ENCODE peak calls at places on chromosome 15, in six cellular contexts. X is tibial nerve, Y is stomach, J is uterus, S is K562, A is HCT116. W is an unnamed sample. For H3K36me3 and H3K4me1, the result is how much of the 10 kb centered on the place peaks cover.

GRCh38 chr15:85479071-85479647 is 98.8 kb downstream of the AKAP13 start:
- DNase-seq in X (no peak), Y (no peak), J (no peak), S (no peak), A (no peak), W (no peak)

GRCh38 chr15:25954398-25954797 is 91.3 kb upstream of the ATP10A start:
- DNase-seq in X (no peak), Y (no peak), J (no peak), S (no peak), A (no peak), W (no peak)

GRCh38 chr15:39613271-39613670 is 32.4 kb downstream of the THBS1 start:
- DNase-seq in X (no peak), Y (no peak), J (no peak), S (no peak), A (no peak), W (no peak)

GRCh38 chr15:80674245-80674614 is 20.9 kb upstream of the ABHD17C start:
- DNase-seq in X (no peak), Y (no peak), J (no peak), S (no peak), A (no peak), W (no peak)

GRCh38 chr15:100966997-100967396 is 47.8 kb downstream of the LRRK1 start:
- DNase-seq in X (no peak), Y (no peak), J (no peak), S (no peak), A (no peak), W (no peak)

GRCh38 chr15:60804551-60804950 is 325.6 kb upstream of the ICE2 start:
- DNase-seq in X (no peak), Y (no peak), J (no peak), S (no peak), A (no peak), W (no peak)

GRCh38 chr15:72160846-72161245 is 36.7 kb downstream of the GRAMD2A start:
- DNase-seq in X (no peak), Y (no peak), J (no peak), S (no peak), A (no peak), W (no peak)

GRCh38 chr15:55253580-55253979 is 36.0 kb downstream of the RAB27A start:
- DNase-seq in X (no peak), Y (no peak), J (no peak), S (no peak), A (no peak), W (no peak)

GRCh38 chr15:94924057-94924456 is 692.7 kb downstream of the MCTP2 start:
- DNase-seq in X (no peak), Y (no peak), J (no peak), S (no peak), A (no peak), W (no peak)

GRCh38 chr15:95857124-95857757 is 473.3 kb upstream of the NR2F2 start:
- DNase-seq in X (no peak), Y (no peak), J (no peak), S (no peak), A (no peak), W (no peak)

GRCh38 chr15:80558631-80559319 is 136.3 kb upstream of the ABHD17C start:
- DNase-seq in X (no peak), Y (no peak), J (no peak), S (no peak), A (no peak), W (no peak)

GRCh38 chr15:23897091-23897490 is 210.0 kb upstream of the NDN start:
- DNase-seq in X (no peak), Y (no peak), J (no peak), S (no peak), A (no peak), W (no peak)

GRCh38 chr15:53534105-53534839 is 225.2 kb downstream of the WDR72 start:
- DNase-seq in X (no peak), Y (no peak), J (no peak), S (no peak), A (no peak), W (no peak)

GRCh38 chr15:95262866-95263564 is 1031.7 kb downstream of the MCTP2 start:
- DNase-seq in X (no peak), Y (no peak), J (no peak), S (no peak), A (no peak), W (no peak)

GRCh38 chr15:96412919-96413231 is 82.4 kb downstream of the NR2F2 start:
- DNase-seq in X (no peak), Y (no peak), J (no peak), S (no peak), A (no peak), W (no peak)

GRCh38 chr15:77897896-77898406 is 179.6 kb downstream of the TBC1D2B start:
- DNase-seq in X (no peak), Y (no peak), J (no peak), S (no peak), A (no peak), W (no peak)

GRCh38 chr15:70523192-70523591 is 240.2 kb downstream of the UACA start:
- DNase-seq in X (no peak), Y (no peak), J (no peak), S (no peak), A (no peak), W (no peak)

GRCh38 chr15:49215768-49216739 is 46.0 kb downstream of the GALK2 start:
- DNase-seq in X (no peak), Y (peak), J (no peak), S (no peak), A (peak), W (peak)

GRCh38 chr15:51580982-51581381 is 41.6 kb downstream of the DMXL2 start:
- DNase-seq in X (no peak), Y (no peak), J (no peak), S (peak), A (no peak), W (no peak)

GRCh38 chr15:51576911-51577500 is 45.6 kb downstream of the DMXL2 start:
- DNase-seq in X (peak), Y (no peak), J (no peak), S (peak), A (no peak), W (peak)

GRCh38 chr15:51577907-51578306 is 44.7 kb downstream of the DMXL2 start:
- DNase-seq in X (no peak), Y (no peak), J (no peak), S (peak), A (no peak), W (no peak)

GRCh38 chr15:51579012-51579411 is 43.6 kb downstream of the DMXL2 start:
- DNase-seq in X (no peak), Y (no peak), J (no peak), S (no peak), A (no peak), W (no peak)

DNA sequence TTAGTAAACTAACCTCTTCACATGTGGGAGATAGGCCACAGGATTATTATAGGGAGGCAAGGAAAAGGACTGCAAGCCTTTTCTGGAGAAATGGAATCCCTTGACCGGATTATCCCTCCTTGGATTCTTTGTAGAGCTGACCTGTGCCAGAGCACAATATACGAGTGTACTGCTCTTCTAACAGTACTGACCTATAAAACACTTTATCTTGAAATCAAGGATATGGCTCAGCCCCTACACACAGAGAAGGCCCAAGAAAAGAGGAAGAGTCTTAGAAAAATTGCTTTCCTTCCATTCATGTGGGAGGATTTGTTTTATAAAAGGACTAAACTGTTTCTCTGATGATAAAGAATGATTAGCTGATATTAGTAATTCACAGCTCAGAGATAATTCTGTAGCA is 42.2 kb downstream of the DMXL2 start:
- DNase-seq in X (no peak), Y (no peak), J (no peak), S (peak), A (no peak), W (no peak)
- TF ChIP-seq POLR2A in X (no peak), Y (no peak), J (no peak), S (no peak), A (no peak), W (no peak)

DNA sequence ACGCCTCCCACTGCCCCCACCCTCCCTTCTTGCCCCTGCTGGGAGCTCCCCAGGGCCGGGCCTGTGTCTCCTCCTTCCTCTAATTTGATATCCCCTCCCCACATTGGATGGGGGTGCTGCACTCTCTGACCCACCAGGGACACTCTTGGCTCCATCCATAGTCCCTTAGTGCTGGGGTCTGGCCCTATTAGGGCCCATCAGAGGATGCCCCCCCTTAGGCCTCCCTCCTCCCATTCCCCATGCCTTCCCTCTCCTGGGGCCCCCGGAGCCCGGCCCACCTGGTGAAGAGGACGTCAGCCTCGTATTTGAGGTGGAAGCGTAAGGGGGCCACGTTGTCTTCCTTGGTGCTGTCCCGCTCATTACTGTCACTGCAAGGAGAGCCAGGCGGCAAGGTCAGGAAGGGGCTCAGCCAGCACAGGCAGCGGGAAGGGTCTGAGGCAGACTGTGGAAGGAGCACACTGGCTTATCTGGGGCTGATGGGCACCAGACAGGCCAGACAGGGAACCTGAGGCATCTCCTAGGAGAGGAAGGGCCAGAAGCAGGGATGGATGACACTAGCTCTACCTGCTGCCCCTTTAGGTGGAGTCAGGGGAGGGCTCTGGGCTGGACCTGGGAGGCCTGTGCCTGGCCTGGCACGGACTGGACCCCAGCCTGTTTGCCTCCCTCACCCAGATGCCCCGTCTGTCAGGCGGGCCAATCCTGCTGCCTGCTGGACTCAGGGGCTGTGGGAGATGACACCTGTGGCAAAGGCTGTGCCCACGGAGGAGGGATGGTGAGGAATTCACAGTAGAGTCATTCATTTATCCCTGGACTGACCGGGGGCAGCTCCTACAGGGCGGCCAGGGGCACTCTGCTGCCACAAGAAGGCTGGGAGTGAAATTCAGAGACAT is 36.2 kb downstream of the FEM1B start:
- DNase-seq in X (no peak), Y (peak), J (peak), S (no peak), A (no peak), W (peak)
- H3K36me3 ChIP-seq in X (under half), Y (under half), J (under half), S (under half), A (under half), W (under half)

GRCh38 chr15:45731331-45731730 is 96.5 kb downstream of the SQOR start:
- DNase-seq in X (no peak), Y (no peak), J (no peak), S (no peak), A (no peak), W (no peak)
- H3K4me1 ChIP-seq in X (under half), Y (under half), J (under half), S (under half), A (under half), W (under half)

GRCh38 chr15:68644996-68645395 is 66.2 kb downstream of the CORO2B start:
- DNase-seq in X (no peak), Y (no peak), J (no peak), S (no peak), A (no peak), W (no peak)

GRCh38 chr15:68641376-68641775 is 62.6 kb downstream of the CORO2B start:
- DNase-seq in X (no peak), Y (no peak), J (no peak), S (no peak), A (no peak), W (no peak)

GRCh38 chr15:68644088-68644904 is 65.5 kb downstream of the CORO2B start:
- DNase-seq in X (no peak), Y (no peak), J (no peak), S (peak), A (peak), W (no peak)

GRCh38 chr15:68642491-68642845 is 63.7 kb downstream of the CORO2B start:
- DNase-seq in X (no peak), Y (no peak), J (no peak), S (no peak), A (no peak), W (no peak)

DNA sequence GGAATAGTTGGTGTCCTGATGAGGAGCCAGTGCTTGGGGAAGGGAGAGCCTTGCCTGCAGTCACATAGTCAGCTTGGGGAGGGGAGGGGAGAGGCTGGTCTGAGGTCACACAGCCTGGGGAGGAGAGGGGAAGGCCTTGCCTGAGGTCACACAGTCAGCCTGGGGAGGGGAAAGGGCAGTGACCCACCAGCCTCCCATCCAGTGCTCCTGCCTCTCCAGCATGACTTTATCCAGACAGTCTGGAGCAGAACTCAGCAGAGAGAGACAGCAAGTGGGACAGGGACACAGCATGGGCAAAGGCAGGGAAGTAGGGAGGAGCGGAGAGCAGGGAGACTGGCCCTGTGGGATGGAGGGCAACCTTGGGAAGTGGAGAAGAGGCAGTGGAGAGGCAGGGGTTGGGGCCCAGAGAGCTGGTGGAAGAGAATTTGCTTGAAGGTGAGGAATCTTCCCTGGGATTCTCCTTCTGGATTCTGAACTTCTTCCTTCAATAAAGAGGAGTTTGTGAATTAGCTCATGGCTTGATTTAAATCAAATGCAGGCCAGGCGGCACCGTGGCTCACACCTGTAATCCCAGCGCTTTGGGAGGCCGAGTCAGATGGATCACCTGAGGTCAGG is 64.5 kb downstream of the CORO2B start:
- DNase-seq in X (no peak), Y (no peak), J (no peak), S (no peak), A (no peak), W (no peak)
- TF ChIP-seq POLR2A in X (no peak), Y (no peak), J (no peak), S (no peak), A (no peak), W (no peak)

GRCh38 chr15:43270113-43270665 is 3.5 kb upstream of the TGM5 start:
- DNase-seq in X (no peak), Y (no peak), J (no peak), S (no peak), A (no peak), W (no peak)

GRCh38 chr15:43266834-43267233 is at the start of gene TGM5:
- DNase-seq in X (no peak), Y (no peak), J (no peak), S (no peak), A (no peak), W (peak)

GRCh38 chr15:43268111-43269105 is 1.7 kb upstream of the TGM5 start:
- DNase-seq in X (no peak), Y (no peak), J (no peak), S (peak), A (no peak), W (no peak)

GRCh38 chr15:43267439-43267838 is 711 bp upstream of the TGM5 start:
- DNase-seq in X (no peak), Y (no peak), J (no peak), S (no peak), A (no peak), W (no peak)

GRCh38 chr15:43266386-43266785 is 342 bp downstream of the TGM5 start:
- DNase-seq in X (no peak), Y (no peak), J (no peak), S (no peak), A (no peak), W (no peak)
- H3K36me3 ChIP-seq in X (under half), Y (under half), J (under half), S (under half), A (under half), W (under half)

GRCh38 chr15:67022587-67022986 is 42.8 kb upstream of the SMAD3 start:
- DNase-seq in X (no peak), Y (no peak), J (no peak), S (no peak), A (no peak), W (no peak)
- H3K4me1 ChIP-seq in X (under half), Y (under half), J (under half), S (under half), A (half or more), W (under half)

DNA sequence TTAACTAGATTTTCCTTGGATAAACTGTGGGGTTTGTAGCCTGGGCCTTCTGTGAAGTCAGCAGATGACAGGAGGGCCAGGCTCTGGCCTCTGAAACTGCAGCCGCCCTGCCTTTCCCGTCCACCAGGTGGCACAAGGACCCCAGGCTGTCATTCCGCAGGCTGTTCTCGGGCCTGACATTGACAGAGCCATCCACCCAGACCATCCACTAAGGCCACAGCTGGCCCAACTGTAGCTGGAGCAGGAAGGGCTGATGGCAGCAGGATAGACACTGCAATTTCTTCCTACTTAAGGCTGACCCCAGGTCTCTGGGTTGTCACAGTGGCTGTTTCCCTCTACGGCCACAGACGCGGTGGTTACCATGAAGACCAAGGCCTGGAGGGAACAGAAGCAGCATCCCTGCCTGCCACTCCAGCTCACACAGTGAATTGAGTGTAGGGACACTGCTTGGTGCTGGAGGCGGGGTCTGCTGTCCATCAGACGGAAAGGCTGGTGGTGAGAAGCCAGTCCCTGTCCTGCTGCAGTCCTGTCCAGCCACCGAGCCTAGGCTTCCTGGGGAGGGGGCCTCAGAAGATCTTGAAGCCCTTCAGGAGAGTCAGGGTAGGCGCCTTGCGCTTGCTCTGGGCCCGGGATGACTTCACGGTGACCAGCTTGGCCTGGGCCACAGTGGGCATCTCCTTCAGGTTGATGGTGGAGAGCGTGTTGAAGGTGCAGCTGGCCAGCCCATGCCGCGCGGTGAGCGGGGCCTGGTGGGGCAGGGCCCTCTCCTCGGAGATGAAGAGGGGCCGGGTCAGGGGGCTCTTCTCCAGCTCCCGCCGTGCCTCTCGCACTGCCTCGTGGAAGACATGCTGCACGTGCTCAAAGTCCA is 9.4 kb downstream of the SLC51B start:
- DNase-seq in X (peak), Y (peak), J (peak), S (peak), A (peak), W (peak)
- TF ChIP-seq POLR2A in X (no peak), Y (no peak), J (no peak), S (no peak), A (no peak), W (no peak)

GRCh38 chr15:36399276-36399675 is 180.2 kb upstream of the CDIN1 start:
- DNase-seq in X (no peak), Y (no peak), J (no peak), S (no peak), A (no peak), W (no peak)
- H3K36me3 ChIP-seq in X (under half), Y (under half), J (under half), S (under half), A (under half), W (under half)

GRCh38 chr15:89196994-89197393 is 24.4 kb downstream of the RLBP1 start:
- DNase-seq in X (no peak), Y (peak), J (no peak), S (no peak), A (no peak), W (peak)
- H3K4me1 ChIP-seq in X (under half), Y (under half), J (under half), S (under half), A (under half), W (under half)